ENCODE peak calls at places on chromosome X, in seven cellular contexts. N, A, M, B, P, O and Q are unnamed samples.

GRCh38 chrX:38639730-38640129 is 78.4 kb downstream of the TSPAN7 start:
- DNase-seq in N (no peak), A (no peak), M (no peak), B (no peak), P (no peak), O (no peak), Q (no peak)

GRCh38 chrX:35890699-35891098 is 28.8 kb upstream of the CFAP47 start:
- DNase-seq in N (peak; percentile 5), A (peak; percentile 50), M (peak; percentile 75), B (no peak), P (peak; percentile 38), O (peak; percentile 2), Q (peak; percentile 60)

GRCh38 chrX:38799995-38800394 is 1.3 kb upstream of the MID1IP1 start:
- DNase-seq in N (no peak), A (peak; percentile 23), M (no peak), B (no peak), P (no peak), O (no peak), Q (no peak)

GRCh38 chrX:96770315-96770714 is 85.7 kb downstream of the DIAPH2 start:
- DNase-seq in N (peak; percentile 3), A (peak; percentile 11), M (no peak), B (no peak), P (no peak), O (no peak), Q (peak; percentile 2)

GRCh38 chrX:45143455-45143854 is 57.2 kb downstream of the DIPK2B start:
- DNase-seq in N (no peak), A (no peak), M (no peak), B (no peak), P (no peak), O (no peak), Q (peak; percentile 32)

GRCh38 chrX:132636080-132636479 is 147.2 kb upstream of the MBNL3 start:
- DNase-seq in N (no peak), A (peak; percentile 8), M (no peak), B (no peak), P (no peak), O (no peak), Q (no peak)

GRCh38 chrX:42096262-42096939 is 173.0 kb upstream of the CASK start:
- DNase-seq in N (no peak), A (peak; percentile 97), M (no peak), B (no peak), P (no peak), O (no peak), Q (no peak)

GRCh38 chrX:137926090-137926489 is 360.2 kb downstream of the ZIC3 start:
- DNase-seq in N (no peak), A (no peak), M (peak; percentile 55), B (no peak), P (no peak), O (no peak), Q (no peak)

GRCh38 chrX:19904778-19905367 is 17.5 kb upstream of the SH3KBP1 start:
- DNase-seq in N (peak; percentile 52), A (peak; percentile 32), M (peak; percentile 72), B (no peak), P (no peak), O (peak; percentile 5), Q (peak; percentile 65)

GRCh38 chrX:39576081-39576701 is 521.6 kb downstream of the BCOR start:
- DNase-seq in N (no peak), A (no peak), M (no peak), B (no peak), P (no peak), O (peak; percentile 34), Q (no peak)

GRCh38 chrX:151488677-151489076 is 74.8 kb upstream of the PASD1 start:
- DNase-seq in N (peak; percentile 17), A (no peak), M (peak; percentile 47), B (peak; percentile 2), P (no peak), O (peak; percentile 17), Q (peak; percentile 40)

GRCh38 chrX:44265559-44265958 is 77.9 kb downstream of the EFHC2 start:
- DNase-seq in N (no peak), A (no peak), M (no peak), B (no peak), P (no peak), O (no peak), Q (no peak)

GRCh38 chrX:143437439-143437838 is 79.8 kb downstream of the SPANXN3 start:
- DNase-seq in N (no peak), A (peak; percentile 42), M (peak; percentile 33), B (no peak), P (no peak), O (no peak), Q (peak; percentile 8)

GRCh38 chrX:10608099-10608498 is 12.3 kb downstream of the MID1 start:
- DNase-seq in N (no peak), A (peak; percentile 40), M (no peak), B (no peak), P (peak; percentile 15), O (peak; percentile 54), Q (no peak)

GRCh38 chrX:153794897-153795816 is 689 bp downstream of the SSR4 start:
- DNase-seq in N (no peak), A (no peak), M (peak; percentile 8), B (peak; percentile 5), P (peak; percentile 19), O (no peak), Q (no peak)

GRCh38 chrX:106780664-106781377 is 21.7 kb upstream of the TBC1D8B start:
- DNase-seq in N (no peak), A (no peak), M (no peak), B (no peak), P (no peak), O (no peak), Q (no peak)

GRCh38 chrX:41002021-41002420 is 83.2 kb upstream of the USP9X start:
- DNase-seq in N (no peak), A (peak; percentile 88), M (no peak), B (no peak), P (no peak), O (no peak), Q (no peak)

GRCh38 chrX:123959281-123960063 is 2.0 kb upstream of the STAG2 start:
- DNase-seq in N (no peak), A (peak; percentile 19), M (peak; percentile 35), B (no peak), P (peak; percentile 39), O (peak; percentile 71), Q (peak; percentile 11)

GRCh38 chrX:20639115-20639514 is 372.4 kb upstream of the RPS6KA3 start:
- DNase-seq in N (no peak), A (no peak), M (peak; percentile 13), B (no peak), P (no peak), O (no peak), Q (no peak)

GRCh38 chrX:87805829-87806490 is 288.4 kb downstream of the KLHL4 start:
- DNase-seq in N (no peak), A (no peak), M (peak; percentile 75), B (no peak), P (no peak), O (no peak), Q (no peak)

GRCh38 chrX:154403192-154403591 is 5.0 kb downstream of the RPL10 start:
- DNase-seq in N (no peak), A (no peak), M (no peak), B (no peak), P (no peak), O (no peak), Q (no peak)

GRCh38 chrX:43836435-43837184 is 45.6 kb downstream of the MAOB start:
- DNase-seq in N (no peak), A (peak; percentile 9), M (peak; percentile 6), B (no peak), P (no peak), O (no peak), Q (peak; percentile 10)

GRCh38 chrX:1521459-1521956 is 15.5 kb downstream of the P2RY8 start:
- DNase-seq in N (peak; percentile 81), A (no peak), M (peak; percentile 81), B (peak; percentile 68), P (peak; percentile 71), O (no peak), Q (no peak)

GRCh38 chrX:80430826-80431501 is 10.7 kb downstream of the TENT5D start:
- DNase-seq in N (peak; percentile 2), A (no peak), M (peak; percentile 11), B (no peak), P (no peak), O (no peak), Q (no peak)